ENCODE peak calls at places on chromosomes 4 and X, in four cellular contexts. R is stomach, M is suprapubic skin, O is uterus. P is an unnamed sample.

GRCh38 chr4:5039800-5040199 is 11.5 kb upstream of the STK32B start:
- DNase-seq in O (no peak), R (no peak), M (no peak), P (no peak)

GRCh38 chr4:138938371-138938699 is 77.2 kb upstream of the NOCT start:
- DNase-seq in M (no peak), O (no peak), R (no peak), P (no peak)

GRCh38 chr4:78797777-78798284 is 21.7 kb downstream of the BMP2K start:
- DNase-seq in R (no peak), O (no peak), M (no peak), P (no peak)

GRCh38 chr4:169133932-169134331 is 123.9 kb upstream of the CBR4 start:
- DNase-seq in R (peak; percentile 84), O (no peak), M (no peak), P (no peak)

GRCh38 chr4:119106036-119107000 is 29.3 kb upstream of the MYOZ2 start:
- DNase-seq in M (no peak), O (no peak), R (no peak), P (no peak)

GRCh38 chr4:188160406-188160805 is 21.2 kb downstream of the TRIML1 start:
- DNase-seq in O (no peak), M (no peak), R (no peak), P (no peak)

GRCh38 chr4:19803406-19803805 is 448.3 kb upstream of the SLIT2 start:
- DNase-seq in R (no peak), O (no peak), M (no peak), P (no peak)

GRCh38 chr4:17680985-17681920 is 66.8 kb downstream of the MED28 start:
- DNase-seq in M (no peak), O (no peak), R (no peak), P (no peak)

GRCh38 chr4:52824603-52825310 is 37.4 kb upstream of the RASL11B start:
- DNase-seq in R (peak; percentile 38), O (no peak), M (no peak), P (no peak)

GRCh38 chr4:168019019-168019651 is 73.2 kb upstream of the ANXA10 start:
- DNase-seq in O (no peak), R (no peak), M (no peak), P (no peak)

GRCh38 chr4:119205690-119206089 is 6.8 kb upstream of the USP53 start:
- DNase-seq in M (no peak), R (no peak), O (no peak), P (no peak)

GRCh38 chrX:1464282-1465131 is 11.8 kb upstream of the ASMTL start:
- DNase-seq in O (no peak), R (peak; percentile 17), M (no peak), P (no peak)

GRCh38 chrX:34341258-34341657 is 209.1 kb upstream of the FAM47A start:
- DNase-seq in R (no peak), M (no peak), O (no peak), P (no peak)

GRCh38 chr4:122639181-122639580 is 18.3 kb upstream of the IL21 start:
- DNase-seq in O (no peak), M (no peak), R (no peak), P (no peak)

GRCh38 chr4:40196260-40196659 is 571 bp upstream of the RHOH start:
- DNase-seq in R (no peak), O (no peak), M (no peak), P (no peak)

GRCh38 chrX:49160908-49161307 is 1.6 kb upstream of the MAGIX start:
- DNase-seq in R (no peak), M (no peak), O (no peak), P (no peak)

GRCh38 chrX:49155900-49156837 is 6.4 kb upstream of the MAGIX start:
- DNase-seq in O (peak; percentile 91), M (peak; percentile 92), R (peak; percentile 91), P (peak; percentile 54)

GRCh38 chrX:49153467-49153866 is 9.1 kb upstream of the MAGIX start:
- DNase-seq in O (no peak), M (no peak), R (no peak), P (no peak)

GRCh38 chrX:49155243-49155899 is 7.2 kb upstream of the MAGIX start:
- DNase-seq in R (peak; percentile 55), M (no peak), O (peak; percentile 46), P (peak; percentile 64)

DNA sequence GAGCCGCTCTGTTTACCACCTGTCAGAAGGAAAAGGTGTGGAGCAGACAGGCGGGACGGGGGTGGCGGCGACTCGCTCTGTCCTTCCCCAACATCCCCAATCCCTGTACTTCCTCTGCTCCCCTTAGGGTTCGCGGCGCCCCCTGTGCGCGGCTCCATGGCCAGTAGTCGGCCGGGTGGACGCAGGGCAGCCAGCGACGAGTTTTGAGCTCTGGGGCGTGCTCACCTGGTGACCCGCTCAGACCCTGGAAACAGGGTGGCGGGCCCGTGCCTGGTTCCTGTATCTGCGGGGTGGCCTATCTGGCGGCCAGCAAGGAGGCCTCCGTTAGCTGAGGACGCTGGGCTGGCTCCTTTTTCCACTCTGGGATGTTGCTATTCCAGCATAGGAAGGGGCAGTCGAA is 5.4 kb upstream of the MAGIX start:
- DNase-seq in R (no peak), O (no peak), M (no peak), P (no peak)
- H3K4me3 ChIP-seq in R (no peak overlapping the region), O (no peak overlapping the region), M (no peak overlapping the region), P (no peak overlapping the region)

GRCh38 chr4:99712099-99712498 is 54.5 kb upstream of the C4orf54 start:
- DNase-seq in M (no peak), R (no peak), O (no peak), P (no peak)
- TF ChIP-seq CTCF in M (no peak), R (no peak), O (no peak), P (no peak)

DNA sequence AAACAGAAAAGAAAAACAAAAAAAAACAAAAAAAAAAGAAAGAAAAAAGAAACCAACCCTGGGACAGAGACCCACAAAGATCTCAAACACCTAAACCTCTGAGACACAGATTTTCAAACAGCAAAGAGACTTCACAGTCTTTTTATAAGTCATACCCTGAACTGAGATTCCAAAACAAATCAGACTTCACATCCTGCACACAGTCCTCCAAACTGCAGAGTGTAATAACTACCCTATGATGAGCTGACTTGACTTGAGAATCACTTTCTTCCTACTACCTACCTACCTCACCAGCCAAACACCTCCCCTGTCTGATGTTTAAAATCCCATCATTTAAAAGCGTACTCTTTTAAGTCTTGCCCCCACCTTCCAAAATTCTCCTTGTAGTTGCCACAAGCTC is 25.2 kb upstream of the GLOD5 start:
- DNase-seq in R (no peak), M (no peak), O (no peak), P (no peak)
- H3K4me3 ChIP-seq in R (no peak overlapping the region), M (no peak overlapping the region), O (peak overlapping the region; percentile 18), P (peak overlapping the region; percentile 66)

DNA sequence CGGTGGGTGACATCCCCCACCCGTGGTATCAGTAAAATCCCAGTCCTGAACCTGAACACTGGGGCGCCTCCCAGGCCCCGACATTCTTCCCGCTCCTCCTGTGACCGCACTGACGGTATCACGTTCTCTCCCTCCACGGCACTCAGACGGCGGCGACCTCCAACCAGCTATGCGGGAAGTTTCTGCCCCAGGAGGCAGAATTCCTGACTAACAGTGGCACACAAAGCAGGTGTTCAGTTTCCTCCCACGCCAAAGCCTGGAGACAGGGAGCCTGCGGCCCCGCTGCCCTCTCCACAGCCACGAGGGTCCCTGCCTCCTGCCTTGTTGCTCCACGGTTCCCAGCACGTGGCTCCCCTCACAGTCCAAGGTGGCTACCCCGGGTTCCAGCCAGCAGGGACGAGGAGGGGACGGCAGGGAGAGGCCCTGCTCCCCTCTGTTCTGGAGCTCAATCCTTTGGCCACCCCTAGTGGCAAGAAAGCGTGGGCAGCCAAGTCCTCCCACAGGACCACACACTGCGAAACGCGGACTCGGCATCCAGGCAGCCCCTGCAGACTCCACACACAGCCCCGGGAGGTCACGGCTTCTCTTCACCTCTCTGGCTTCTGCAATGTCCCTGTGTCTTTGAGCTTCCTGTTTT is 15.2 kb downstream of the CTBP1 start:
- DNase-seq in O (peak; percentile 83), R (no peak), M (peak; percentile 65), P (no peak)
- TF ChIP-seq CTCF in O (peak; percentile 59), R (no peak), M (no peak), P (no peak)

P was measured in LNCaP clone FGC.